ENCODE peak calls at places on chromosomes 16 and 17, in eight cellular contexts. One of them, this sample, is unnamed.

GRCh38 chr16:30474684-30475083 is 2.1 kb downstream of the ITGAL start:
- DNase-seq in mammary epithelial cell: no peak
- DNase-seq in Calu3: no peak
- DNase-seq in activated CD8-positive, alpha-beta T cell treated with anti-CD3 and anti-CD28 coated beads for 36 hours: no peak
- DNase-seq in heart right ventricle: no peak
- DNase-seq in lung: no peak
- DNase-seq in psoas muscle: no peak
- DNase-seq in HCT116: no peak
- DNase-seq in this sample: no peak

GRCh38 chr16:88941933-88942909 is 34.8 kb downstream of the CBFA2T3 start:
- DNase-seq in Calu3: no peak
- DNase-seq in heart right ventricle: peak; percentile 68
- DNase-seq in psoas muscle: peak; percentile 76
- DNase-seq in activated CD8-positive, alpha-beta T cell treated with anti-CD3 and anti-CD28 coated beads for 36 hours: peak; percentile 72
- DNase-seq in HCT116: peak; percentile 36
- DNase-seq in mammary epithelial cell: no peak
- DNase-seq in lung: peak; percentile 50
- DNase-seq in this sample: no peak

GRCh38 chr17:48444531-48445247 is 14.7 kb upstream of the SKAP1 start:
- DNase-seq in activated CD8-positive, alpha-beta T cell treated with anti-CD3 and anti-CD28 coated beads for 36 hours: peak; percentile 73
- DNase-seq in lung: no peak
- DNase-seq in psoas muscle: no peak
- DNase-seq in heart right ventricle: no peak
- DNase-seq in mammary epithelial cell: no peak
- DNase-seq in Calu3: no peak
- DNase-seq in HCT116: no peak
- DNase-seq in this sample: no peak

GRCh38 chr16:53465606-53466290 is 31.5 kb downstream of the RBL2 start:
- DNase-seq in Calu3: peak; percentile 56
- DNase-seq in heart right ventricle: no peak
- DNase-seq in mammary epithelial cell: peak; percentile 75
- DNase-seq in activated CD8-positive, alpha-beta T cell treated with anti-CD3 and anti-CD28 coated beads for 36 hours: no peak
- DNase-seq in psoas muscle: no peak
- DNase-seq in lung: no peak
- DNase-seq in HCT116: peak; percentile 3
- DNase-seq in this sample: no peak

GRCh38 chr16:11410382-11411058 is 65.3 kb downstream of the RMI2 start:
- DNase-seq in heart right ventricle: no peak
- DNase-seq in lung: no peak
- DNase-seq in mammary epithelial cell: no peak
- DNase-seq in HCT116: no peak
- DNase-seq in psoas muscle: no peak
- DNase-seq in Calu3: no peak
- DNase-seq in activated CD8-positive, alpha-beta T cell treated with anti-CD3 and anti-CD28 coated beads for 36 hours: no peak
- DNase-seq in this sample: no peak

GRCh38 chr16:77221482-77221881 is 22.3 kb downstream of the SYCE1L start:
- DNase-seq in activated CD8-positive, alpha-beta T cell treated with anti-CD3 and anti-CD28 coated beads for 36 hours: no peak
- DNase-seq in heart right ventricle: no peak
- DNase-seq in Calu3: no peak
- DNase-seq in mammary epithelial cell: no peak
- DNase-seq in lung: no peak
- DNase-seq in psoas muscle: no peak
- DNase-seq in HCT116: no peak
- DNase-seq in this sample: no peak

GRCh38 chr17:19812407-19812806 is 55.3 kb downstream of the ULK2 start:
- DNase-seq in psoas muscle: no peak
- DNase-seq in Calu3: no peak
- DNase-seq in activated CD8-positive, alpha-beta T cell treated with anti-CD3 and anti-CD28 coated beads for 36 hours: peak; percentile 6
- DNase-seq in HCT116: no peak
- DNase-seq in mammary epithelial cell: no peak
- DNase-seq in heart right ventricle: no peak
- DNase-seq in lung: no peak
- DNase-seq in this sample: no peak

GRCh38 chr17:17921192-17922082 is 50.8 kb downstream of the TOM1L2 start:
- DNase-seq in HCT116: peak; percentile 89
- DNase-seq in lung: no peak
- DNase-seq in Calu3: peak; percentile 30
- DNase-seq in mammary epithelial cell: peak; percentile 93
- DNase-seq in psoas muscle: no peak
- DNase-seq in heart right ventricle: no peak
- DNase-seq in activated CD8-positive, alpha-beta T cell treated with anti-CD3 and anti-CD28 coated beads for 36 hours: no peak
- DNase-seq in this sample: no peak

GRCh38 chr17:55463600-55463999 is 42.0 kb upstream of the MMD start:
- DNase-seq in Calu3: no peak
- DNase-seq in psoas muscle: no peak
- DNase-seq in mammary epithelial cell: no peak
- DNase-seq in heart right ventricle: no peak
- DNase-seq in activated CD8-positive, alpha-beta T cell treated with anti-CD3 and anti-CD28 coated beads for 36 hours: peak; percentile 10
- DNase-seq in lung: no peak
- DNase-seq in HCT116: no peak
- DNase-seq in this sample: no peak

GRCh38 chr16:55043499-55043898 is 112.8 kb downstream of the IRX5 start:
- DNase-seq in mammary epithelial cell: no peak
- DNase-seq in lung: no peak
- DNase-seq in HCT116: no peak
- DNase-seq in psoas muscle: no peak
- DNase-seq in heart right ventricle: no peak
- DNase-seq in Calu3: no peak
- DNase-seq in activated CD8-positive, alpha-beta T cell treated with anti-CD3 and anti-CD28 coated beads for 36 hours: no peak
- DNase-seq in this sample: no peak

GRCh38 chr17:2412561-2413021 is 11.7 kb upstream of the MNT start:
- DNase-seq in lung: no peak
- DNase-seq in Calu3: no peak
- DNase-seq in activated CD8-positive, alpha-beta T cell treated with anti-CD3 and anti-CD28 coated beads for 36 hours: no peak
- DNase-seq in heart right ventricle: no peak
- DNase-seq in psoas muscle: peak; percentile 59
- DNase-seq in HCT116: no peak
- DNase-seq in mammary epithelial cell: no peak
- DNase-seq in this sample: no peak

GRCh38 chr17:17152385-17152784 is 53.7 kb downstream of the PLD6 start:
- DNase-seq in heart right ventricle: peak; percentile 74
- DNase-seq in activated CD8-positive, alpha-beta T cell treated with anti-CD3 and anti-CD28 coated beads for 36 hours: no peak
- DNase-seq in HCT116: no peak
- DNase-seq in psoas muscle: peak; percentile 70
- DNase-seq in lung: peak; percentile 49
- DNase-seq in Calu3: no peak
- DNase-seq in mammary epithelial cell: peak; percentile 11
- DNase-seq in this sample: no peak

GRCh38 chr17:66172706-66173223 is 19.2 kb downstream of the CEP112 start:
- DNase-seq in psoas muscle: no peak
- DNase-seq in HCT116: no peak
- DNase-seq in Calu3: no peak
- DNase-seq in mammary epithelial cell: no peak
- DNase-seq in lung: no peak
- DNase-seq in heart right ventricle: no peak
- DNase-seq in activated CD8-positive, alpha-beta T cell treated with anti-CD3 and anti-CD28 coated beads for 36 hours: no peak
- DNase-seq in this sample: no peak

GRCh38 chr16:74896389-74897370 is 88.2 kb downstream of the WDR59 start:
- DNase-seq in psoas muscle: no peak
- DNase-seq in heart right ventricle: no peak
- DNase-seq in HCT116: peak; percentile 27
- DNase-seq in lung: no peak
- DNase-seq in Calu3: peak; percentile 20
- DNase-seq in mammary epithelial cell: peak; percentile 62
- DNase-seq in activated CD8-positive, alpha-beta T cell treated with anti-CD3 and anti-CD28 coated beads for 36 hours: no peak
- DNase-seq in this sample: peak; percentile 33

GRCh38 chr17:73711184-73711583 is 66.9 kb upstream of the SDK2 start:
- DNase-seq in activated CD8-positive, alpha-beta T cell treated with anti-CD3 and anti-CD28 coated beads for 36 hours: no peak
- DNase-seq in heart right ventricle: no peak
- DNase-seq in Calu3: no peak
- DNase-seq in mammary epithelial cell: no peak
- DNase-seq in psoas muscle: no peak
- DNase-seq in HCT116: no peak
- DNase-seq in lung: no peak
- DNase-seq in this sample: no peak

GRCh38 chr17:66345264-66345663 is 42.9 kb downstream of the PRKCA start:
- DNase-seq in HCT116: no peak
- DNase-seq in lung: no peak
- DNase-seq in psoas muscle: no peak
- DNase-seq in heart right ventricle: no peak
- DNase-seq in mammary epithelial cell: no peak
- DNase-seq in Calu3: no peak
- DNase-seq in activated CD8-positive, alpha-beta T cell treated with anti-CD3 and anti-CD28 coated beads for 36 hours: no peak
- DNase-seq in this sample: no peak

GRCh38 chr17:67328026-67328425 is 38.4 kb downstream of the PSMD12 start:
- DNase-seq in activated CD8-positive, alpha-beta T cell treated with anti-CD3 and anti-CD28 coated beads for 36 hours: no peak
- DNase-seq in lung: no peak
- DNase-seq in mammary epithelial cell: no peak
- DNase-seq in heart right ventricle: no peak
- DNase-seq in Calu3: no peak
- DNase-seq in HCT116: no peak
- DNase-seq in psoas muscle: no peak
- DNase-seq in this sample: no peak

GRCh38 chr17:79982986-79983385 is 52.7 kb downstream of the TBC1D16 start:
- DNase-seq in activated CD8-positive, alpha-beta T cell treated with anti-CD3 and anti-CD28 coated beads for 36 hours: no peak
- DNase-seq in psoas muscle: no peak
- DNase-seq in HCT116: no peak
- DNase-seq in heart right ventricle: no peak
- DNase-seq in lung: no peak
- DNase-seq in mammary epithelial cell: no peak
- DNase-seq in Calu3: no peak
- DNase-seq in this sample: no peak

GRCh38 chr17:79984877-79985276 is 50.8 kb downstream of the TBC1D16 start:
- DNase-seq in psoas muscle: peak; percentile 44
- DNase-seq in Calu3: no peak
- DNase-seq in activated CD8-positive, alpha-beta T cell treated with anti-CD3 and anti-CD28 coated beads for 36 hours: no peak
- DNase-seq in lung: no peak
- DNase-seq in heart right ventricle: no peak
- DNase-seq in HCT116: no peak
- DNase-seq in mammary epithelial cell: no peak
- DNase-seq in this sample: no peak

GRCh38 chr17:79981661-79982101 is 54.0 kb downstream of the TBC1D16 start:
- DNase-seq in heart right ventricle: no peak
- DNase-seq in HCT116: no peak
- DNase-seq in lung: no peak
- DNase-seq in Calu3: no peak
- DNase-seq in activated CD8-positive, alpha-beta T cell treated with anti-CD3 and anti-CD28 coated beads for 36 hours: no peak
- DNase-seq in psoas muscle: no peak
- DNase-seq in mammary epithelial cell: no peak
- DNase-seq in this sample: no peak

GRCh38 chr17:79984045-79984840 is 51.4 kb downstream of the TBC1D16 start:
- DNase-seq in lung: no peak
- DNase-seq in Calu3: no peak
- DNase-seq in psoas muscle: no peak
- DNase-seq in mammary epithelial cell: no peak
- DNase-seq in heart right ventricle: no peak
- DNase-seq in HCT116: no peak
- DNase-seq in activated CD8-positive, alpha-beta T cell treated with anti-CD3 and anti-CD28 coated beads for 36 hours: no peak
- DNase-seq in this sample: no peak

DNA sequence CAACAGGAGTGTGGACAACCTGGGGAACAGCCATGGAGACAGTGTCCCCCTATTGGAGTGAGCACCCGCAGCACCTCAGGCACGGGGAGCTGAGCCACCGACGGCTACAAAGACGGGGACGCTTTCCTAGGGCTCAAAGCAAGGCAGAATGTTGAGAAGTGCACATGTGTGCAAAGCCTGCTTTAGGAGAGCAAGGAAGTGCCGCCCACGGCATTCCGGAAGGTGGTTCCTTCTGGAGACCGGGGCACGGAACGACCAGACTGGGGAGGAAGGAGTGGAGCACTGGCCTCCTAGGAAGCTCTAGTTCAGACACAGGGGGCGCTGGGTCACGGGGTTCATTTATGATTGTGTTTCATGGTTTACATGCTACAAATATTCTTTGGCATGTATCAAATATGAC is 52.2 kb downstream of the TBC1D16 start:
- DNase-seq in activated CD8-positive, alpha-beta T cell treated with anti-CD3 and anti-CD28 coated beads for 36 hours: no peak
- DNase-seq in heart right ventricle: no peak
- DNase-seq in mammary epithelial cell: no peak
- DNase-seq in Calu3: no peak
- DNase-seq in HCT116: no peak
- DNase-seq in lung: no peak
- DNase-seq in psoas muscle: peak; percentile 19
- DNase-seq in this sample: no peak
- TF ChIP-seq CTCF in activated CD8-positive, alpha-beta T cell treated with anti-CD3 and anti-CD28 coated beads for 36 hours: no peak
- TF ChIP-seq CTCF in heart right ventricle: no peak
- TF ChIP-seq CTCF in mammary epithelial cell: no peak
- TF ChIP-seq CTCF in Calu3: no peak
- TF ChIP-seq CTCF in HCT116: no peak
- TF ChIP-seq CTCF in lung: no peak
- TF ChIP-seq CTCF in psoas muscle: no peak
- TF ChIP-seq CTCF in this sample: no peak

GRCh38 chr17:35808962-35809854 is at the start of gene TAF15:
- DNase-seq in heart right ventricle: peak; percentile 94
- DNase-seq in activated CD8-positive, alpha-beta T cell treated with anti-CD3 and anti-CD28 coated beads for 36 hours: peak; percentile 97
- DNase-seq in lung: peak; percentile 96
- DNase-seq in Calu3: peak; percentile 97
- DNase-seq in mammary epithelial cell: peak; percentile 98
- DNase-seq in psoas muscle: peak; percentile 97
- DNase-seq in HCT116: peak; percentile 95
- DNase-seq in this sample: peak; percentile 92
- TF ChIP-seq CTCF in heart right ventricle: peak; percentile 84
- TF ChIP-seq CTCF in activated CD8-positive, alpha-beta T cell treated with anti-CD3 and anti-CD28 coated beads for 36 hours: peak; percentile 74
- TF ChIP-seq CTCF in lung: peak; percentile 40
- TF ChIP-seq CTCF in Calu3: peak; percentile 63
- TF ChIP-seq CTCF in mammary epithelial cell: peak; percentile 92
- TF ChIP-seq CTCF in psoas muscle: peak; percentile 72
- TF ChIP-seq CTCF in HCT116: peak; percentile 86
- TF ChIP-seq CTCF in this sample: peak; percentile 90

GRCh38 chr16:86251682-86252081 is 258.6 kb upstream of the FOXF1 start:
- DNase-seq in lung: no peak
- DNase-seq in HCT116: no peak
- DNase-seq in activated CD8-positive, alpha-beta T cell treated with anti-CD3 and anti-CD28 coated beads for 36 hours: no peak
- DNase-seq in heart right ventricle: no peak
- DNase-seq in psoas muscle: no peak
- DNase-seq in Calu3: no peak
- DNase-seq in mammary epithelial cell: no peak
- DNase-seq in this sample: no peak

GRCh38 chr16:86256995-86257394 is 253.3 kb upstream of the FOXF1 start:
- DNase-seq in lung: no peak
- DNase-seq in HCT116: no peak
- DNase-seq in mammary epithelial cell: no peak
- DNase-seq in psoas muscle: no peak
- DNase-seq in activated CD8-positive, alpha-beta T cell treated with anti-CD3 and anti-CD28 coated beads for 36 hours: no peak
- DNase-seq in Calu3: no peak
- DNase-seq in heart right ventricle: no peak
- DNase-seq in this sample: no peak

GRCh38 chr16:86249631-86250030 is 260.7 kb upstream of the FOXF1 start:
- DNase-seq in lung: no peak
- DNase-seq in activated CD8-positive, alpha-beta T cell treated with anti-CD3 and anti-CD28 coated beads for 36 hours: no peak
- DNase-seq in heart right ventricle: no peak
- DNase-seq in mammary epithelial cell: no peak
- DNase-seq in psoas muscle: no peak
- DNase-seq in HCT116: no peak
- DNase-seq in Calu3: no peak
- DNase-seq in this sample: no peak

GRCh38 chr16:86248325-86248905 is 261.9 kb upstream of the FOXF1 start:
- DNase-seq in Calu3: no peak
- DNase-seq in activated CD8-positive, alpha-beta T cell treated with anti-CD3 and anti-CD28 coated beads for 36 hours: no peak
- DNase-seq in heart right ventricle: no peak
- DNase-seq in mammary epithelial cell: no peak
- DNase-seq in psoas muscle: no peak
- DNase-seq in HCT116: no peak
- DNase-seq in lung: no peak
- DNase-seq in this sample: no peak

GRCh38 chr16:86252596-86252995 is 257.7 kb upstream of the FOXF1 start:
- DNase-seq in Calu3: peak; percentile 20
- DNase-seq in mammary epithelial cell: peak; percentile 9
- DNase-seq in heart right ventricle: no peak
- DNase-seq in lung: no peak
- DNase-seq in psoas muscle: no peak
- DNase-seq in activated CD8-positive, alpha-beta T cell treated with anti-CD3 and anti-CD28 coated beads for 36 hours: peak; percentile 16
- DNase-seq in HCT116: peak; percentile 42
- DNase-seq in this sample: no peak
- TF ChIP-seq CTCF in Calu3: peak; percentile 53
- TF ChIP-seq CTCF in mammary epithelial cell: peak; percentile 45
- TF ChIP-seq CTCF in heart right ventricle: no peak
- TF ChIP-seq CTCF in lung: no peak
- TF ChIP-seq CTCF in psoas muscle: no peak
- TF ChIP-seq CTCF in activated CD8-positive, alpha-beta T cell treated with anti-CD3 and anti-CD28 coated beads for 36 hours: peak; percentile 15
- TF ChIP-seq CTCF in HCT116: peak; percentile 86
- TF ChIP-seq CTCF in this sample: peak; percentile 64

GRCh38 chr17:37643118-37643766 is at the start of gene DDX52:
- DNase-seq in lung: peak; percentile 91
- DNase-seq in mammary epithelial cell: peak; percentile 88
- DNase-seq in activated CD8-positive, alpha-beta T cell treated with anti-CD3 and anti-CD28 coated beads for 36 hours: peak; percentile 95
- DNase-seq in HCT116: peak; percentile 76
- DNase-seq in psoas muscle: peak; percentile 97
- DNase-seq in Calu3: peak; percentile 99
- DNase-seq in heart right ventricle: peak; percentile 92
- DNase-seq in this sample: peak; percentile 24
- TF ChIP-seq CTCF in lung: no peak
- TF ChIP-seq CTCF in mammary epithelial cell: no peak
- TF ChIP-seq CTCF in activated CD8-positive, alpha-beta T cell treated with anti-CD3 and anti-CD28 coated beads for 36 hours: no peak
- TF ChIP-seq CTCF in HCT116: no peak
- TF ChIP-seq CTCF in psoas muscle: peak; percentile 6
- TF ChIP-seq CTCF in Calu3: peak; percentile 36
- TF ChIP-seq CTCF in heart right ventricle: peak; percentile 18
- TF ChIP-seq CTCF in this sample: no peak